ENCODE peak calls at places on chromosomes 5 and 9, in five cellular contexts. E is IMR-90, G is cardiac muscle cell, P is epithelial cell of proximal tubule, W is pancreas. T is an unnamed sample.

GRCh38 chr9:5999443-6000104 is 15.8 kb downstream of the RANBP6 start:
- DNase-seq in E (no peak), G (no peak), P (no peak), W (no peak), T (no peak)

GRCh38 chr9:35518212-35518917 is 28.5 kb downstream of the RUSC2 start:
- DNase-seq in E (peak; percentile 94), G (peak; percentile 88), P (peak; percentile 99), W (peak; percentile 70), T (no peak)

GRCh38 chr5:111223086-111223789 is 946 bp upstream of the CAMK4 start:
- DNase-seq in E (no peak), G (no peak), P (no peak), W (no peak), T (peak; percentile 31)

GRCh38 chr9:106883626-106884190 is 20.7 kb downstream of the ZNF462 start:
- DNase-seq in E (peak; percentile 52), G (peak; percentile 52), P (no peak), W (no peak), T (no peak)

GRCh38 chr9:126123927-126124326 is 202.7 kb upstream of the MVB12B start:
- DNase-seq in E (no peak), G (no peak), P (no peak), W (no peak), T (no peak)

GRCh38 chr5:139845846-139846681 is 50.5 kb downstream of the PSD2 start:
- DNase-seq in E (no peak), G (no peak), P (no peak), W (peak; percentile 68), T (peak; percentile 48)

GRCh38 chr9:128713941-128714573 is 9.9 kb downstream of the ZDHHC12 start:
- DNase-seq in E (no peak), G (no peak), P (no peak), W (no peak), T (no peak)

GRCh38 chr9:129946596-129946995 is 96.4 kb downstream of the FNBP1 start:
- DNase-seq in E (no peak), G (no peak), P (no peak), W (no peak), T (no peak)

GRCh38 chr5:91469517-91470165 is 86.5 kb upstream of the ARRDC3 start:
- DNase-seq in E (no peak), G (no peak), P (no peak), W (no peak), T (no peak)

GRCh38 chr5:177357459-177358332 is at the start of gene RGS14:
- DNase-seq in E (peak; percentile 47), G (peak; percentile 65), P (no peak), W (no peak), T (no peak)

GRCh38 chr9:132543251-132543650 is 39.2 kb upstream of the BARHL1 start:
- DNase-seq in E (no peak), G (no peak), P (no peak), W (no peak), T (no peak)

GRCh38 chr9:134293576-134294227 is 32.6 kb upstream of the RXRA start:
- DNase-seq in E (no peak), G (peak; percentile 32), P (no peak), W (no peak), T (peak; percentile 52)

GRCh38 chr5:178667685-178668084 is 40.8 kb upstream of the CLK4 start:
- DNase-seq in E (no peak), G (no peak), P (no peak), W (no peak), T (peak; percentile 37)
- H3K4me3 ChIP-seq in E (no peak overlapping the region), G (no peak overlapping the region), P (no peak overlapping the region), W (no peak overlapping the region), T (no peak overlapping the region)

GRCh38 chr5:26487553-26487952 is 550.8 kb downstream of the CDH9 start:
- DNase-seq in E (no peak), G (no peak), P (no peak), W (no peak), T (no peak)

GRCh38 chr5:26486631-26487030 is 551.8 kb downstream of the CDH9 start:
- DNase-seq in E (no peak), G (no peak), P (no peak), W (no peak), T (no peak)

GRCh38 chr5:26482817-26483375 is 555.5 kb downstream of the CDH9 start:
- DNase-seq in E (no peak), G (no peak), P (no peak), W (peak; percentile 12), T (peak; percentile 50)

GRCh38 chr5:26482076-26482816 is 556.1 kb downstream of the CDH9 start:
- DNase-seq in E (no peak), G (no peak), P (no peak), W (no peak), T (no peak)
- H3K4me3 ChIP-seq in E (no peak overlapping the region), G (no peak overlapping the region), P (no peak overlapping the region), W (no peak overlapping the region), T (peak overlapping the region; percentile 37)

GRCh38 chr5:132386644-132387286 is 17.3 kb downstream of the SLC22A5 start:
- DNase-seq in E (peak; percentile 71), G (peak; percentile 84), P (no peak), W (peak; percentile 61), T (peak; percentile 58)

GRCh38 chr5:132389051-132389331 is 19.5 kb downstream of the SLC22A5 start:
- DNase-seq in E (no peak), G (no peak), P (no peak), W (no peak), T (no peak)

GRCh38 chr5:132389453-132390286 is 20.2 kb downstream of the SLC22A5 start:
- DNase-seq in E (peak; percentile 100), G (peak; percentile 97), P (peak; percentile 94), W (no peak), T (no peak)

GRCh38 chr5:132387649-132388117 is 18.2 kb downstream of the SLC22A5 start:
- DNase-seq in E (peak; percentile 99), G (peak; percentile 99), P (peak; percentile 99), W (peak; percentile 44), T (no peak)

DNA sequence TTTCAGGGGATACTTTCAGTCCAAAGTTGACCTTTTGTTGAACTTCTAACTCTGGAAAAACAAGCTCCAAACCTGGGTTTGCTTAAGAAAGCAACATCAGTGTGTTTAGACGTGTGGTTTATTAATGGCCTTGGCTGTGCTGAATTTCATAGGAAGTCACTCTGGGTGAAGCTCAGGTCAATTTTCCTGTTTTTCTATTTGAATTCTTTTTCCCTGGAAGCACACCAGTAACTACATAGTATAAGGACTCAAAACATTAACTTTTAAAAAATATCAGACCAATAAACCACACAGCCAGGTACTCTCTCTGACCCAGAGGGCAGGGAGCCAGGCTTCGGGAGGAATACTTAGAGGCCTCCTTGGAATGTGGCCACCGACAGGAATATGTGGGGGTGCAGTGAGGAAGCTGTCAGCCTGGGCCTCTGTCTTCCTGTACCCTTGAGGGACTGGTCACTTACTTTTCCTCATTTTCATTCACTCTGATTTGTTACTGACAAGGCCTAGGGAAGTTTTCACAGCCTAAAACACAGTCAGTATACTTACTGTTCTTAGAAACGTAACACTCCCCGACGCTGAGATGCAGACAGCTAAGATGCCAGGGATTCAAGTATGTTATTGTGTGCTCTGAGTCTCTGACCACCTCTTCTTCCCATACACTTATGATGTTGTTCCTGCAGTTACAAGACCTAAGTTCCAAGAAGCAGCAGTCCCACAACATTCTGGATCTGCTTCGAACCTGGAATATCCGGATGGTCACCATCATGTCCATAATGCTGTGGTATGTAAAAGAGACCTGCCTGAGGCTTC is 18.9 kb downstream of the SLC22A5 start:
- DNase-seq in E (peak; percentile 73), G (peak; percentile 57), P (no peak), W (no peak), T (no peak)
- H3K4me3 ChIP-seq in E (no peak overlapping the region), G (no peak overlapping the region), P (no peak overlapping the region), W (no peak overlapping the region), T (no peak overlapping the region)

DNA sequence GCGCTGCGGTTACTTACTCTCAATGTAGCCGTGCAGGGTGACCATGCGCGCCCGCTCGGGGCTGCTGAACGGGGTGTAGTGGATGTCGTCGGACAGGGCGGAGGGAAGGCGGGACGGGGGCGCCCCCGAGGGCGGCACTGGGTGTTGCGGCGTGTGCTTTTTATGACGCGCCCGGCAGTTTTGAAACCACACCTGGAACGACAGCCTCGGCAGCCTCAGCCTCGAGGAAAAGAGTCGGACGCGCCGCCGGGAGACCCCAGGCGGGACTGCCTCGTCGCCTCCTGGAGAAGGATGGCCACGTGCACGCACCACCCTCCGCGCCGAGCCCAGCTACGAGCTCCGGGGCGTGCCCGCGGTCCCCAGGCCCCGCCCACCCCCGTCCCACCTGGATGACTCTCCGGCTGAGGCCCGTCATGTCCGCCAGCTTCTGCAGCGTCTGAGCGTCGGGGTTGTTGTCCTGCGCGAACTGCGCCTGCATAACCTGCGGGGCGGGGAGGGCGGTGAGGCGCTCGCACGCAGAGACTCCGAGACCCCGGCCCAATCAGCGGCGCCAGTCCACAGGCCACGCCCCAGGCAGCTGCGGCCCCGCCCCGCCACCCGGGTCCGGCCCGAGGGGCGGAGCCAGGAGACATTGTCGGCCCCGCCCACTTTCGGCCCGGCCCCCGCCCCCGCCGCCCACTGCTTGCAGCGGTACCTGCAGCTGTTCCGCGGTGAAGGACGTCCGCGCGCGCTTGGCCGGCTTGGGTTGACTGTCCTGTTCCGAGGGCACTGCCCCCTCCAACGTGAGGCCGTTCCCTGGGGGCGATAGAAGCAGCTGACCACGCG is 15.0 kb downstream of the LHX6 start:
- DNase-seq in E (no peak), G (no peak), P (no peak), W (peak; percentile 42), T (no peak)
- H3K4me3 ChIP-seq in E (peak overlapping the region; percentile 36), G (peak overlapping the region; percentile 30), P (peak overlapping the region; percentile 41), W (peak overlapping the region; percentile 53), T (peak overlapping the region; percentile 63)

GRCh38 chr5:135944967-135945560 is 9.7 kb downstream of the LECT2 start:
- DNase-seq in E (peak; percentile 89), G (peak; percentile 93), P (peak; percentile 46), W (peak; percentile 48), T (peak; percentile 19)
- H3K4me3 ChIP-seq in E (no peak overlapping the region), G (no peak overlapping the region), P (no peak overlapping the region), W (no peak overlapping the region), T (no peak overlapping the region)

GRCh38 chr5:124725622-124726258 is 20.7 kb downstream of the ZNF608 start:
- DNase-seq in E (no peak), G (no peak), P (no peak), W (no peak), T (no peak)
- H3K4me3 ChIP-seq in E (no peak overlapping the region), G (no peak overlapping the region), P (no peak overlapping the region), W (no peak overlapping the region), T (no peak overlapping the region)